ENCODE peak calls at places on chromosomes 11 and 22, in ten cellular contexts. One of them, this sample, is unnamed.

GRCh38 chr22:38843716-38844660 is at the start of gene NPTXR:
- DNase-seq in tibial artery: peak
- DNase-seq in PC-9: no peak
- DNase-seq in IMR-90: peak
- DNase-seq in heart right ventricle: peak
- DNase-seq in lower lobe of right lung: peak
- DNase-seq in foreskin keratinocyte: no peak
- DNase-seq in brain microvascular endothelial cell: no peak
- DNase-seq in heart left ventricle: no peak
- DNase-seq in HCT116: no peak
- DNase-seq in this sample: peak

GRCh38 chr11:77375114-77375513 is 73.6 kb upstream of the GDPD4 start:
- DNase-seq in tibial artery: no peak
- DNase-seq in PC-9: no peak
- DNase-seq in IMR-90: peak
- DNase-seq in heart right ventricle: no peak
- DNase-seq in lower lobe of right lung: no peak
- DNase-seq in foreskin keratinocyte: no peak
- DNase-seq in brain microvascular endothelial cell: peak
- DNase-seq in heart left ventricle: no peak
- DNase-seq in HCT116: no peak
- DNase-seq in this sample: no peak

GRCh38 chr11:128713595-128713994 is 19.7 kb downstream of the FLI1 start:
- DNase-seq in tibial artery: no peak
- DNase-seq in PC-9: no peak
- DNase-seq in IMR-90: no peak
- DNase-seq in heart right ventricle: no peak
- DNase-seq in lower lobe of right lung: no peak
- DNase-seq in foreskin keratinocyte: no peak
- DNase-seq in brain microvascular endothelial cell: no peak
- DNase-seq in heart left ventricle: no peak
- DNase-seq in HCT116: no peak
- DNase-seq in this sample: no peak

GRCh38 chr11:41498726-41499125 is 39.3 kb upstream of the LRRC4C start:
- DNase-seq in tibial artery: no peak
- DNase-seq in PC-9: no peak
- DNase-seq in IMR-90: no peak
- DNase-seq in heart right ventricle: no peak
- DNase-seq in lower lobe of right lung: no peak
- DNase-seq in foreskin keratinocyte: no peak
- DNase-seq in brain microvascular endothelial cell: no peak
- DNase-seq in heart left ventricle: no peak
- DNase-seq in HCT116: no peak
- DNase-seq in this sample: no peak

GRCh38 chr11:108666373-108666772 is 1.5 kb downstream of the DDX10 start:
- DNase-seq in tibial artery: no peak
- DNase-seq in PC-9: no peak
- DNase-seq in IMR-90: no peak
- DNase-seq in heart right ventricle: no peak
- DNase-seq in lower lobe of right lung: no peak
- DNase-seq in foreskin keratinocyte: no peak
- DNase-seq in brain microvascular endothelial cell: no peak
- DNase-seq in heart left ventricle: no peak
- DNase-seq in HCT116: no peak
- DNase-seq in this sample: no peak

GRCh38 chr11:92045325-92045724 is 179.3 kb upstream of the FAT3 start:
- DNase-seq in tibial artery: no peak
- DNase-seq in PC-9: no peak
- DNase-seq in IMR-90: no peak
- DNase-seq in heart right ventricle: no peak
- DNase-seq in lower lobe of right lung: no peak
- DNase-seq in foreskin keratinocyte: no peak
- DNase-seq in brain microvascular endothelial cell: no peak
- DNase-seq in heart left ventricle: no peak
- DNase-seq in HCT116: no peak
- DNase-seq in this sample: no peak

GRCh38 chr11:78350101-78350645 is 67.4 kb downstream of the GAB2 start:
- DNase-seq in tibial artery: no peak
- DNase-seq in PC-9: no peak
- DNase-seq in IMR-90: peak
- DNase-seq in heart right ventricle: no peak
- DNase-seq in lower lobe of right lung: no peak
- DNase-seq in foreskin keratinocyte: no peak
- DNase-seq in brain microvascular endothelial cell: no peak
- DNase-seq in heart left ventricle: no peak
- DNase-seq in HCT116: no peak
- DNase-seq in this sample: no peak

GRCh38 chr11:112024178-112024777 is 930 bp upstream of the DLAT start:
- DNase-seq in tibial artery: no peak
- DNase-seq in PC-9: no peak
- DNase-seq in IMR-90: no peak
- DNase-seq in heart right ventricle: no peak
- DNase-seq in lower lobe of right lung: no peak
- DNase-seq in foreskin keratinocyte: no peak
- DNase-seq in brain microvascular endothelial cell: no peak
- DNase-seq in heart left ventricle: no peak
- DNase-seq in HCT116: no peak
- DNase-seq in this sample: no peak

DNA sequence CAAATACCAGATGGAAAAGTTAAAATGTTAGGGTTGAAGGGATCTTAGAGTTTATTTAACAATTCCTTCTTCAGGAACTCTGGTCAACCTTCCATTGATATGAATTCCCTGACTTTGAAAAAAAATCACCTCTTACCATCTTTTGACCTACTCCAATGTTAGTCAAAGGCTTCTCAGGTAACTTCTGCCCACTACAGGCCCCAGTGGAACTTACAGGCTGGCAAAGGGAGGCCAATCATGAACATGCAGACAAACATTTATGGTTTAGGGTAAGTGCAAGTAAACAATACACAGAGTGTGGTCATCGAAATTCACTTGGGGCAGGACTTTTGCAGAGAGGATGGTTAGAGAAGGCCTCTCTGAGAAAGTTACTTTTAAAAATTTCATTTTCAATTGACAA is 45.1 kb downstream of the SYN3 start:
- DNase-seq in tibial artery: no peak
- DNase-seq in PC-9: no peak
- DNase-seq in IMR-90: no peak
- DNase-seq in heart right ventricle: no peak
- DNase-seq in lower lobe of right lung: no peak
- DNase-seq in foreskin keratinocyte: no peak
- DNase-seq in brain microvascular endothelial cell: no peak
- DNase-seq in heart left ventricle: no peak
- DNase-seq in HCT116: no peak
- DNase-seq in this sample: no peak
- TF ChIP-seq CTCF in tibial artery: no peak
- TF ChIP-seq CTCF in PC-9: peak
- TF ChIP-seq CTCF in IMR-90: no peak
- TF ChIP-seq CTCF in heart right ventricle: no peak
- TF ChIP-seq CTCF in lower lobe of right lung: no peak
- TF ChIP-seq CTCF in foreskin keratinocyte: peak
- TF ChIP-seq CTCF in brain microvascular endothelial cell: no peak
- TF ChIP-seq CTCF in heart left ventricle: no peak
- TF ChIP-seq CTCF in HCT116: no peak
- TF ChIP-seq CTCF in this sample: no peak

DNA sequence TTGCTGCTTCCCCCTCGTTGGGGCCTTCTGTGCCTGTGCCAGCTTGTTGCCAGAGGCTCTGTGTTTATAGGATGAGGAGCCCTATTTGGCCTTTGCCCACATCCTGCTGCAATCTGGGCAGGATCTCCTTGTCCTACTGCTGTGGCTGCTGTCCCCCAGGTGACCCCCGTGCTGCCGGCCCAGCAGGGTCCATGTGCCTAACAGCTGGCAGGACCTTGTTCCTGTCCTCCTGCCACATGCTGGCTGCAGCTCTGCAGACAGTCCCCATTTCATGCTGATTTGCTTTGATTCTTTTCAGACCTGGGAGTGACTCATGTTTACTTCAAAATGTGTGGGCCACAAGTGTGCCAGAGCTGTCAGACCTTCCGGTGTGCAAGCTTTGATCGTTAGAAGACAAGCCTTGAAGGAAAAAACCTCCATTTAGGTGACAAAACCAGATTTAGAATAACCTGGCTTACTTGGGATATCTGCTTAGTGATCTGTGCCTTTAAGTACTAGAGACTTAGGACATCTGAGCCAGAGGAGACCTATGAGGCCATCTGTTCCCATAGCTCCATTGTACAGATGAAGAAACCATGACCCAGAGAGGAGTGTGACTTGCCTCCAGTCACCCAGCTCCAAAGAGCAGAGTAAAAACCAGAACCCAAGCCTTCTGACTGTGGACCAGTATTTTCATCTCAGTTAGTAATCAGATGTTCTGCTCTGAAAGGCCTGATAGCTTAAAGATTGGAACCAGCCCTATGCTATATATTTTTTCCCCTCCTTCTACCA is 11.1 kb downstream of the NAV2 start:
- DNase-seq in tibial artery: peak
- DNase-seq in PC-9: peak
- DNase-seq in IMR-90: peak
- DNase-seq in heart right ventricle: peak
- DNase-seq in lower lobe of right lung: peak
- DNase-seq in foreskin keratinocyte: no peak
- DNase-seq in brain microvascular endothelial cell: peak
- DNase-seq in heart left ventricle: no peak
- DNase-seq in HCT116: peak
- DNase-seq in this sample: no peak
- H3K27ac ChIP-seq in tibial artery: peak
- H3K27ac ChIP-seq in PC-9: peak
- H3K27ac ChIP-seq in IMR-90: peak
- H3K27ac ChIP-seq in heart right ventricle: peak
- H3K27ac ChIP-seq in lower lobe of right lung: peak
- H3K27ac ChIP-seq in foreskin keratinocyte: no peak
- H3K27ac ChIP-seq in brain microvascular endothelial cell: no peak
- H3K27ac ChIP-seq in heart left ventricle: peak
- H3K27ac ChIP-seq in HCT116: no peak
- H3K27ac ChIP-seq in this sample: peak

DNA sequence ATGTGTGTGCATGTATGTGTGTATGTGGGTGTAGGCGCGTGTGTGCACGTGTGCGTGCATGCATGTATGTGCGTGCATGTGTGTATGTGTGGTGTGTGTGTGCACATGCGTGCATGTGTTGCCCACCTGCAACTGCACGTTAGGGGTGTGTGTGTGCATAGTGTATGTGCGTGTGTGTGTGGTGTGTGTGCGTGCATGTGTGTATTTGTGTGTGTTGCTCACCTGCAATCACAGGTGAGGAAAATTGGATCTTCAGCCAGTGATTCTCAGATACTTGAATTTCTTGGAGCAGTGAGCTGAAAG is 54.3 kb downstream of the ST14 start:
- DNase-seq in tibial artery: no peak
- DNase-seq in PC-9: no peak
- DNase-seq in IMR-90: no peak
- DNase-seq in heart right ventricle: no peak
- DNase-seq in lower lobe of right lung: no peak
- DNase-seq in foreskin keratinocyte: no peak
- DNase-seq in brain microvascular endothelial cell: no peak
- DNase-seq in heart left ventricle: no peak
- DNase-seq in HCT116: no peak
- DNase-seq in this sample: no peak
- TF ChIP-seq CTCF in tibial artery: no peak
- TF ChIP-seq CTCF in PC-9: no peak
- TF ChIP-seq CTCF in IMR-90: no peak
- TF ChIP-seq CTCF in heart right ventricle: no peak
- TF ChIP-seq CTCF in lower lobe of right lung: no peak
- TF ChIP-seq CTCF in foreskin keratinocyte: no peak
- TF ChIP-seq CTCF in brain microvascular endothelial cell: no peak
- TF ChIP-seq CTCF in heart left ventricle: no peak
- TF ChIP-seq CTCF in HCT116: no peak
- TF ChIP-seq CTCF in this sample: no peak

GRCh38 chr22:24105661-24106060 is 75.6 kb upstream of the SUSD2 start:
- DNase-seq in tibial artery: no peak
- DNase-seq in PC-9: no peak
- DNase-seq in IMR-90: no peak
- DNase-seq in heart right ventricle: no peak
- DNase-seq in lower lobe of right lung: peak
- DNase-seq in foreskin keratinocyte: no peak
- DNase-seq in brain microvascular endothelial cell: no peak
- DNase-seq in heart left ventricle: peak
- DNase-seq in HCT116: no peak
- DNase-seq in this sample: no peak

GRCh38 chr22:24108073-24108472 is 73.2 kb upstream of the SUSD2 start:
- DNase-seq in tibial artery: no peak
- DNase-seq in PC-9: no peak
- DNase-seq in IMR-90: no peak
- DNase-seq in heart right ventricle: no peak
- DNase-seq in lower lobe of right lung: no peak
- DNase-seq in foreskin keratinocyte: no peak
- DNase-seq in brain microvascular endothelial cell: no peak
- DNase-seq in heart left ventricle: peak
- DNase-seq in HCT116: no peak
- DNase-seq in this sample: no peak

GRCh38 chr22:24107668-24108067 is 73.6 kb upstream of the SUSD2 start:
- DNase-seq in tibial artery: peak
- DNase-seq in PC-9: no peak
- DNase-seq in IMR-90: peak
- DNase-seq in heart right ventricle: peak
- DNase-seq in lower lobe of right lung: peak
- DNase-seq in foreskin keratinocyte: peak
- DNase-seq in brain microvascular endothelial cell: peak
- DNase-seq in heart left ventricle: peak
- DNase-seq in HCT116: no peak
- DNase-seq in this sample: peak

GRCh38 chr22:24105018-24105360 is 76.3 kb upstream of the SUSD2 start:
- DNase-seq in tibial artery: peak
- DNase-seq in PC-9: no peak
- DNase-seq in IMR-90: peak
- DNase-seq in heart right ventricle: no peak
- DNase-seq in lower lobe of right lung: peak
- DNase-seq in foreskin keratinocyte: no peak
- DNase-seq in brain microvascular endothelial cell: no peak
- DNase-seq in heart left ventricle: peak
- DNase-seq in HCT116: no peak
- DNase-seq in this sample: no peak

DNA sequence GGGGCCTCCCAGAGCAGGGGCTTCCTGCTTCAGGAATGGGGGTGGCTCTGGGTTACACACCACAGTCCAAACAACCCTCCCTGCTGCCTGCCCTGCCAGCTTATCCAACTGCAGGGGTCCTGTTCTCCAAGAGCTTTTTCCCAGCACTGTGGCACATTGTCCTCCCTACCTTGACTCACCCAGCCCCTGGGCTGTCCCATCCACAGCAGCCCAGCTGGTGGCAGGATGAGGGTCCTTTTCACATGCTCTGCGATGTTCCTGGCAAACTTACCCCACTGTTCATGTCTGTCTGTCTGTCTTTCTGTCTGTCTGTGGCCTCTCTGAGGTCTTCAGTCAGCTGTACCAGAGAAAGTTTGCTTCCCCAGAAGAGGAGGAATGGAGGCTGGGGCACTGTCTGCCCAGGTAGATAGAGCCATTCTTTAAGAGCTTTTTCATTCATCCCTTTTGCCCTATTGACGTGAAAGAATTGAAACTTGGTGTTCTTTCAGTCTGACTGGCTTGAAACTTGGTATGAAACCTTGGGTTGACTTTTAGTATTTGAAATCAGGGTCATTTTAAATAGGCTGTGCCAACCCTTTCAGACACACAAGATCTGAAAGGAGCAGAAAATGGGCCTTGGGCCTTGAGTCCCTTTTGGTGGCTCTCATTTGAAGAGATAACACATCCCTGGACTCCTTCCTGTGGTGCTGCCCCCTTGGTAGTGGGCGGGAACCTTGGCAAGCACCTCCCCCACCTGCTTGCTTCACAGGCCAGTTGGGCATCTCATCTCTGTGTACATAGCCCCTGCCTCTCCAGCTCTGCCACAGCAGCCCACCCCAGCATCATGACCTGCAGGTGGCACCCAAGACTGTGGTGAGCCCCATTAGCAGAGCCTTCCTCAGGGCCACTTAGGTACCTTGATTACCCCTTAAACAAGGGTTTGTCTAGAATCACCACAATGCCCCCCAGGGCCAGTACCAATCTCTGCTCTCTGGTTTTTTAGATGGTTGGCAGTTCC is 74.6 kb upstream of the SUSD2 start:
- DNase-seq in tibial artery: no peak
- DNase-seq in PC-9: no peak
- DNase-seq in IMR-90: no peak
- DNase-seq in heart right ventricle: no peak
- DNase-seq in lower lobe of right lung: peak
- DNase-seq in foreskin keratinocyte: no peak
- DNase-seq in brain microvascular endothelial cell: no peak
- DNase-seq in heart left ventricle: peak
- DNase-seq in HCT116: no peak
- DNase-seq in this sample: no peak
- H3K27ac ChIP-seq in tibial artery: peak
- H3K27ac ChIP-seq in PC-9: no peak
- H3K27ac ChIP-seq in IMR-90: no peak
- H3K27ac ChIP-seq in heart right ventricle: no peak
- H3K27ac ChIP-seq in lower lobe of right lung: no peak
- H3K27ac ChIP-seq in foreskin keratinocyte: no peak
- H3K27ac ChIP-seq in brain microvascular endothelial cell: no peak
- H3K27ac ChIP-seq in heart left ventricle: peak
- H3K27ac ChIP-seq in HCT116: no peak
- H3K27ac ChIP-seq in this sample: peak